ENCODE peak calls at places on chromosomes 16 and 17, in ten cellular contexts. I, C, L, P, O, T, S, N, Y and V are unnamed samples.
A peak's percentile ranks its signal among the peaks of the same experiment; 100 is the strongest.

GRCh38 chr16:1871974-1872635 is at the start of gene MEIOB:
- DNase-seq in I (no peak), C (peak; percentile 54), L (no peak), P (peak; percentile 59), O (no peak), T (peak; percentile 73), S (peak; percentile 4), N (no peak), Y (no peak), V (peak; percentile 70)

GRCh38 chr17:38663125-38663751 is 11.5 kb downstream of the EPOP start:
- DNase-seq in I (no peak), C (peak; percentile 66), L (peak; percentile 46), P (peak; percentile 89), O (peak; percentile 86), T (peak; percentile 96), S (no peak), N (no peak), Y (no peak), V (peak; percentile 82)

GRCh38 chr17:1362065-1362848 is 37.8 kb downstream of the YWHAE start:
- DNase-seq in I (no peak), C (peak; percentile 58), L (no peak), P (no peak), O (no peak), T (no peak), S (peak; percentile 47), N (no peak), Y (no peak), V (no peak)

GRCh38 chr16:73433493-73434307 is 385.8 kb upstream of the ZFHX3 start:
- DNase-seq in I (no peak), C (no peak), L (no peak), P (peak; percentile 1), O (no peak), T (no peak), S (no peak), N (no peak), Y (no peak), V (no peak)

GRCh38 chr17:81913394-81914102 is 2.3 kb upstream of the PCYT2 start:
- DNase-seq in I (no peak), C (no peak), L (no peak), P (no peak), O (no peak), T (no peak), S (no peak), N (no peak), Y (no peak), V (no peak)

GRCh38 chr17:39027037-39027436 is 59.8 kb upstream of the FBXO47 start:
- DNase-seq in I (no peak), C (peak; percentile 65), L (peak; percentile 82), P (peak; percentile 56), O (peak; percentile 83), T (no peak), S (peak; percentile 9), N (no peak), Y (peak; percentile 65), V (peak; percentile 83)

GRCh38 chr17:38456031-38456815 is 28.0 kb downstream of the ARHGAP23 start:
- DNase-seq in I (no peak), C (no peak), L (no peak), P (no peak), O (no peak), T (peak; percentile 90), S (no peak), N (no peak), Y (no peak), V (no peak)

GRCh38 chr16:59950431-59950830 is 1216.3 kb upstream of the GOT2 start:
- DNase-seq in I (no peak), C (no peak), L (no peak), P (no peak), O (no peak), T (no peak), S (no peak), N (no peak), Y (no peak), V (no peak)

DNA sequence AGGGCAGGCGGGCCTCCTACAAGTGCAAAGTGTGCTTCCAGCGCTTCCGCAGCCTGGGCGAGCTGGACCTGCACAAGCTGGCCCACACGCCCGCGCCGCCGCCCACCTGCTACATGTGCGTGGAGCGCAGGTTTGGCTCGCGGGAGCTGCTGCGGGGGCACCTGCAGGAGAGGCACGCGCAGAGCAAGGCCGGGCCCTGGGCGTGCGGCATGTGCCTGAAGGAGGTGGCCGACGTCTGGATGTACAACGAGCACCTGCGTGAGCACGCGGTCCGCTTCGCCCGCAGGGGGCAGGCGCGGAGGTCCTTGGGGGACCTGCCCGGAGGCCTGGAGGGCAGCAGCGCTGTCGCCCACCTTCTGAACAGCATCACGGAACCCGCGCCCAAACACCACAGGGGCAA is 16.3 kb upstream of the ZFPM1 start:
- DNase-seq in I (no peak), C (no peak), L (no peak), P (no peak), O (no peak), T (no peak), S (no peak), N (no peak), Y (no peak), V (no peak)
- H3K27ac ChIP-seq in I (no peak overlapping the region), C (no peak overlapping the region), L (no peak overlapping the region), P (no peak overlapping the region), O (no peak overlapping the region), T (no peak overlapping the region), S (no peak overlapping the region), N (no peak overlapping the region), Y (no peak overlapping the region), V (no peak overlapping the region)

DNA sequence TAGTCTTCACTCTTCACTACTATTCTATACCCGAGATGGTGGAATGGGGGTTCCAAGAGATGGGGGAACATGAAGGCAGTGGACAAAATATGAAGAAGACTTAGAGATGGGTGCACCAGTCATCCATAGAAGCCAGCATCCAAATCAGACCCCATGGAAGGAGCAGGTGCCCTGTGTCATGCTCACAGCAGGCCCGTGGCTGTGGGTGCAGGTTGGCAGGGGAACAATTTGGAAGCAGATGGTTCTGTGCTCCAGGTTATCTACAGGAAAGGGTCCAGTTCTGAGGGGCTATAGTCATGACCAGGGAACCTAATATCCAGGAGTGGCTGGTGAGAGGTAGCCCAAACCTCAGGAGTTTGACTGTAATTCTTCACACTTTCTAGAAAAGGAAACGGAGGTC is 9.6 kb upstream of the LPCAT2 start:
- DNase-seq in I (no peak), C (no peak), L (no peak), P (no peak), O (no peak), T (no peak), S (no peak), N (no peak), Y (no peak), V (no peak)
- H3K4me1 ChIP-seq in I (no peaks in the 10 kb centered on the region), C (peaks cover 85% of the 10 kb centered on the region), L (peaks cover 73% of the 10 kb centered on the region), P (peaks cover 31% of the 10 kb centered on the region), O (peaks cover 27% of the 10 kb centered on the region), T (peaks cover 4% of the 10 kb centered on the region), S (no peaks in the 10 kb centered on the region), N (peaks cover 66% of the 10 kb centered on the region), Y (peaks cover 29% of the 10 kb centered on the region), V (peaks cover 35% of the 10 kb centered on the region)

GRCh38 chr16:87947356-87948118 is 3.7 kb upstream of the BANP start:
- DNase-seq in I (no peak), C (no peak), L (no peak), P (no peak), O (no peak), T (no peak), S (no peak), N (no peak), Y (no peak), V (no peak)

GRCh38 chr16:87942680-87943079 is 6.4 kb upstream of the CA5A start:
- DNase-seq in I (no peak), C (no peak), L (no peak), P (no peak), O (no peak), T (no peak), S (no peak), N (no peak), Y (no peak), V (no peak)

GRCh38 chr16:87948119-87948545 is 3.1 kb upstream of the BANP start:
- DNase-seq in I (peak; percentile 38), C (no peak), L (no peak), P (no peak), O (peak; percentile 49), T (no peak), S (no peak), N (no peak), Y (no peak), V (no peak)

GRCh38 chr16:87946596-87947350 is 4.5 kb upstream of the BANP start:
- DNase-seq in I (no peak), C (no peak), L (no peak), P (no peak), O (peak; percentile 44), T (no peak), S (no peak), N (no peak), Y (no peak), V (no peak)

DNA sequence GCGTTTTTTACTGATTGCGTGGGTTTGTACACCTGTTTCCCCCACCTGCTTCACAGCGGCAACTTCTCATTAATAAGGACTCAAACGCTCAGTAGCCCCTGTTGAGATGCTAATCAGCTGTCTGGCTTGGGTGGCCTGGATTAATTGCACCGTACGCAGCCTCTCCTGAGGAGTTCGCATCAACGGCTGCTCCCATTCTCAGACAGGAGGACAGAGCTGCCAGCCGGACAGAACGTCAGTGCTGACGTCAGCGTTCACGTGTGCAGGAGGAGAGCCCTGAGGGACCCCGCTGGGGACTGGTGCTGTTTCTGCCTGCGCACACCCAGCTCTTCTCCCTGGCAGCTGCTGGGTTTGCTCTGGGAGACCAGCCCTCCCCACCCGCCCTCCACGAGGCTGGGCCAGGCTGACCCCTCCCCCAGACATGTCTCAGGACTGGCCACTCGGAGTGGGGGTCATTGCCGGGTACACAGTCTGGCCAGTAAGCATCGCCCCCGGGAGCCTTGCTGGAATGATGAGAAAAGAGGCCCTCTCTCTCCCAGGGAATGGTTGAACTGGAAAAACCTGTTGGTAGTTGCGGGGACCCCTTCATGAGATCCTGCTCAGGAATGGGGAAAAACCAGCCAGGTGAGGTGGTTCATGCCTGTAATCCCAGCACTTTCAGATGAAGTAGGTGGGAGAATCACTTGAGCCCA is 5.7 kb upstream of the BANP start:
- DNase-seq in I (peak; percentile 42), C (peak; percentile 58), L (peak; percentile 73), P (peak; percentile 42), O (peak; percentile 94), T (peak; percentile 91), S (no peak), N (no peak), Y (peak; percentile 60), V (peak; percentile 89)
- H3K4me3 ChIP-seq in I (peak overlapping the region; percentile 26), C (no peak overlapping the region), L (peak overlapping the region; percentile 62), P (no peak overlapping the region), O (peak overlapping the region; percentile 37), T (no peak overlapping the region), S (no peak overlapping the region), N (peak overlapping the region; percentile 24), Y (peak overlapping the region; percentile 35), V (peak overlapping the region; percentile 37)

GRCh38 chr17:31528291-31528874 is 136.9 kb downstream of the RAB11FIP4 start:
- DNase-seq in I (no peak), C (no peak), L (no peak), P (no peak), O (no peak), T (no peak), S (no peak), N (no peak), Y (no peak), V (no peak)
- H3K27ac ChIP-seq in I (no peak overlapping the region), C (no peak overlapping the region), L (no peak overlapping the region), P (no peak overlapping the region), O (no peak overlapping the region), T (no peak overlapping the region), S (no peak overlapping the region), N (no peak overlapping the region), Y (no peak overlapping the region), V (no peak overlapping the region)

DNA sequence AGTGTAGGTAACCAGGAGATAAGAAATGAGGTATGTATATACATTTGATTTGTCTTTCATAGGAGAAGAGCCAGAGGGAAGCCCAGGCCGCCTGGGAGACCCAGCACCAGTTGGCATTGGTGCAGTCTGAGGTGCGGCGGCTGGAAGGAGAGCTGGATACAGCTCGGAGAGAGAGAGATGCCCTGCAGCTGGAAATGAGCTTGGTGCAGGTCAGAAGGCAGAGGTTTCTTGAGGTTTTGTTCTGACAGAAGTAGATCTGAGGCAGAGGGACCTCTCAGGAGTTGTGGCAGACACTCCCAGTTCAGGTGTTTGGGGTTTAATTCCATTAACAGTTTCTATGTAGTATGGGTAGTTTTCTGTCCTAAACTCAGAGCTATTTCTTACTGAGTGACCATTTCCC is 8.0 kb downstream of the CNTROB start:
- DNase-seq in I (no peak), C (no peak), L (no peak), P (no peak), O (no peak), T (no peak), S (no peak), N (no peak), Y (no peak), V (no peak)
- H3K4me1 ChIP-seq in I (no peaks in the 10 kb centered on the region), C (no peaks in the 10 kb centered on the region), L (no peaks in the 10 kb centered on the region), P (no peaks in the 10 kb centered on the region), O (peaks cover 2% of the 10 kb centered on the region), T (no peaks in the 10 kb centered on the region), S (no peaks in the 10 kb centered on the region), N (no peaks in the 10 kb centered on the region), Y (no peaks in the 10 kb centered on the region), V (no peaks in the 10 kb centered on the region)